ENCODE peak calls at places on chromosomes 1 and 21, in ten cellular contexts. One of them, this sample, is unnamed. For H3K4me1, the result is how much of the 10 kb centered on the place peaks cover.

GRCh38 chr21:38306833-38307232 is 50.0 kb downstream of the KCNJ15 start:
- DNase-seq in PC-3: no peak
- DNase-seq in MM.1S: no peak
- DNase-seq in mammary epithelial cell: peak
- DNase-seq in endodermal cell: no peak
- DNase-seq in SK-N-SH: no peak
- DNase-seq in fibroblast of lung: peak
- DNase-seq in K562: no peak
- DNase-seq in neural progenitor cell: no peak
- DNase-seq in H9: no peak
- DNase-seq in this sample: no peak

GRCh38 chr1:156926175-156926574 is 5.7 kb downstream of the LRRC71 start:
- DNase-seq in K562: peak
- DNase-seq in SK-N-SH: peak
- DNase-seq in neural progenitor cell: no peak
- DNase-seq in PC-3: peak
- DNase-seq in fibroblast of lung: peak
- DNase-seq in H9: no peak
- DNase-seq in mammary epithelial cell: peak
- DNase-seq in endodermal cell: no peak
- DNase-seq in MM.1S: no peak
- DNase-seq in this sample: peak

GRCh38 chr1:148263906-148264255 is 111.8 kb upstream of the NBPF11 start:
- DNase-seq in neural progenitor cell: no peak
- DNase-seq in H9: no peak
- DNase-seq in mammary epithelial cell: no peak
- DNase-seq in SK-N-SH: no peak
- DNase-seq in PC-3: no peak
- DNase-seq in endodermal cell: no peak
- DNase-seq in MM.1S: peak
- DNase-seq in fibroblast of lung: no peak
- DNase-seq in K562: no peak
- DNase-seq in this sample: no peak

GRCh38 chr1:152013664-152014237 is 20.1 kb upstream of the S100A10 start:
- DNase-seq in MM.1S: peak
- DNase-seq in SK-N-SH: no peak
- DNase-seq in neural progenitor cell: peak
- DNase-seq in mammary epithelial cell: no peak
- DNase-seq in endodermal cell: peak
- DNase-seq in K562: peak
- DNase-seq in fibroblast of lung: peak
- DNase-seq in PC-3: peak
- DNase-seq in H9: peak
- DNase-seq in this sample: no peak

GRCh38 chr1:29424266-29424665 is 187.9 kb downstream of the PTPRU start:
- DNase-seq in PC-3: no peak
- DNase-seq in neural progenitor cell: no peak
- DNase-seq in SK-N-SH: no peak
- DNase-seq in endodermal cell: no peak
- DNase-seq in H9: no peak
- DNase-seq in mammary epithelial cell: no peak
- DNase-seq in fibroblast of lung: no peak
- DNase-seq in MM.1S: no peak
- DNase-seq in K562: no peak
- DNase-seq in this sample: no peak

GRCh38 chr1:183877321-183877720 is 72.4 kb downstream of the RGL1 start:
- DNase-seq in fibroblast of lung: peak
- DNase-seq in PC-3: no peak
- DNase-seq in mammary epithelial cell: no peak
- DNase-seq in SK-N-SH: no peak
- DNase-seq in MM.1S: no peak
- DNase-seq in neural progenitor cell: peak
- DNase-seq in K562: no peak
- DNase-seq in endodermal cell: no peak
- DNase-seq in H9: no peak
- DNase-seq in this sample: peak

GRCh38 chr1:45337630-45338320 is 2.2 kb upstream of the TOE1 start:
- DNase-seq in endodermal cell: no peak
- DNase-seq in mammary epithelial cell: no peak
- DNase-seq in MM.1S: no peak
- DNase-seq in neural progenitor cell: no peak
- DNase-seq in fibroblast of lung: peak
- DNase-seq in K562: no peak
- DNase-seq in H9: no peak
- DNase-seq in SK-N-SH: no peak
- DNase-seq in PC-3: peak
- DNase-seq in this sample: no peak

GRCh38 chr1:179599623-179600249 is 8.1 kb downstream of the TDRD5 start:
- DNase-seq in SK-N-SH: no peak
- DNase-seq in K562: peak
- DNase-seq in H9: no peak
- DNase-seq in PC-3: peak
- DNase-seq in MM.1S: peak
- DNase-seq in mammary epithelial cell: peak
- DNase-seq in neural progenitor cell: peak
- DNase-seq in fibroblast of lung: peak
- DNase-seq in endodermal cell: no peak
- DNase-seq in this sample: no peak

GRCh38 chr1:204564835-204565234 is 48.6 kb downstream of the MDM4 start:
- DNase-seq in SK-N-SH: no peak
- DNase-seq in MM.1S: peak
- DNase-seq in neural progenitor cell: no peak
- DNase-seq in endodermal cell: peak
- DNase-seq in fibroblast of lung: no peak
- DNase-seq in K562: no peak
- DNase-seq in H9: no peak
- DNase-seq in PC-3: no peak
- DNase-seq in mammary epithelial cell: no peak
- DNase-seq in this sample: no peak

GRCh38 chr1:170415734-170416372 is 116.1 kb upstream of the GORAB start:
- DNase-seq in H9: no peak
- DNase-seq in neural progenitor cell: no peak
- DNase-seq in fibroblast of lung: peak
- DNase-seq in endodermal cell: no peak
- DNase-seq in SK-N-SH: no peak
- DNase-seq in PC-3: no peak
- DNase-seq in K562: no peak
- DNase-seq in MM.1S: no peak
- DNase-seq in mammary epithelial cell: no peak
- DNase-seq in this sample: no peak
- TF ChIP-seq CTCF in H9: no peak
- TF ChIP-seq CTCF in neural progenitor cell: no peak
- TF ChIP-seq CTCF in fibroblast of lung: no peak
- TF ChIP-seq CTCF in endodermal cell: no peak
- TF ChIP-seq CTCF in SK-N-SH: no peak
- TF ChIP-seq CTCF in PC-3: no peak
- TF ChIP-seq CTCF in K562: no peak
- TF ChIP-seq CTCF in MM.1S: no peak
- TF ChIP-seq CTCF in mammary epithelial cell: no peak
- TF ChIP-seq CTCF in this sample: no peak

GRCh38 chr1:25786887-25787286 is 13.1 kb upstream of the SELENON start:
- DNase-seq in endodermal cell: no peak
- DNase-seq in K562: no peak
- DNase-seq in fibroblast of lung: peak
- DNase-seq in MM.1S: no peak
- DNase-seq in neural progenitor cell: no peak
- DNase-seq in PC-3: peak
- DNase-seq in H9: no peak
- DNase-seq in SK-N-SH: no peak
- DNase-seq in mammary epithelial cell: no peak
- DNase-seq in this sample: no peak
- H3K9ac ChIP-seq in endodermal cell: no peak
- H3K9ac ChIP-seq in K562: no peak
- H3K9ac ChIP-seq in fibroblast of lung: no peak
- H3K9ac ChIP-seq in MM.1S: no peak
- H3K9ac ChIP-seq in neural progenitor cell: no peak
- H3K9ac ChIP-seq in PC-3: no peak
- H3K9ac ChIP-seq in H9: no peak
- H3K9ac ChIP-seq in SK-N-SH: no peak
- H3K9ac ChIP-seq in mammary epithelial cell: no peak
- H3K9ac ChIP-seq in this sample: no peak

GRCh38 chr1:226656601-226657277 is 82.3 kb downstream of the ITPKB start:
- DNase-seq in PC-3: peak
- DNase-seq in fibroblast of lung: peak
- DNase-seq in K562: no peak
- DNase-seq in endodermal cell: no peak
- DNase-seq in H9: no peak
- DNase-seq in SK-N-SH: peak
- DNase-seq in mammary epithelial cell: peak
- DNase-seq in MM.1S: peak
- DNase-seq in neural progenitor cell: no peak
- DNase-seq in this sample: peak

GRCh38 chr1:226658538-226659125 is 80.5 kb downstream of the ITPKB start:
- DNase-seq in K562: no peak
- DNase-seq in fibroblast of lung: no peak
- DNase-seq in PC-3: no peak
- DNase-seq in endodermal cell: no peak
- DNase-seq in MM.1S: no peak
- DNase-seq in mammary epithelial cell: no peak
- DNase-seq in H9: no peak
- DNase-seq in SK-N-SH: no peak
- DNase-seq in neural progenitor cell: no peak
- DNase-seq in this sample: peak

GRCh38 chr1:226659641-226660040 is 79.4 kb downstream of the ITPKB start:
- DNase-seq in SK-N-SH: no peak
- DNase-seq in PC-3: no peak
- DNase-seq in H9: no peak
- DNase-seq in mammary epithelial cell: no peak
- DNase-seq in fibroblast of lung: no peak
- DNase-seq in neural progenitor cell: no peak
- DNase-seq in MM.1S: no peak
- DNase-seq in endodermal cell: no peak
- DNase-seq in K562: no peak
- DNase-seq in this sample: peak

GRCh38 chr1:226659136-226659535 is 79.9 kb downstream of the ITPKB start:
- DNase-seq in neural progenitor cell: no peak
- DNase-seq in mammary epithelial cell: no peak
- DNase-seq in fibroblast of lung: no peak
- DNase-seq in endodermal cell: no peak
- DNase-seq in H9: no peak
- DNase-seq in MM.1S: no peak
- DNase-seq in K562: no peak
- DNase-seq in PC-3: no peak
- DNase-seq in SK-N-SH: no peak
- DNase-seq in this sample: peak

GRCh38 chr1:226657788-226658537 is 81.1 kb downstream of the ITPKB start:
- DNase-seq in fibroblast of lung: no peak
- DNase-seq in SK-N-SH: no peak
- DNase-seq in neural progenitor cell: no peak
- DNase-seq in endodermal cell: no peak
- DNase-seq in H9: no peak
- DNase-seq in PC-3: no peak
- DNase-seq in MM.1S: peak
- DNase-seq in mammary epithelial cell: peak
- DNase-seq in K562: no peak
- DNase-seq in this sample: peak
- H3K4me1 ChIP-seq in fibroblast of lung: under half
- H3K4me1 ChIP-seq in SK-N-SH: under half
- H3K4me1 ChIP-seq in neural progenitor cell: half or more
- H3K4me1 ChIP-seq in endodermal cell: under half
- H3K4me1 ChIP-seq in H9: under half
- H3K4me1 ChIP-seq in PC-3: under half
- H3K4me1 ChIP-seq in MM.1S: half or more
- H3K4me1 ChIP-seq in mammary epithelial cell: half or more
- H3K4me1 ChIP-seq in K562: under half
- H3K4me1 ChIP-seq in this sample: half or more

GRCh38 chr1:165369255-165369848 is 12.8 kb upstream of the LMX1A start:
- DNase-seq in MM.1S: peak
- DNase-seq in fibroblast of lung: no peak
- DNase-seq in PC-3: peak
- DNase-seq in H9: peak
- DNase-seq in SK-N-SH: peak
- DNase-seq in K562: peak
- DNase-seq in neural progenitor cell: peak
- DNase-seq in mammary epithelial cell: peak
- DNase-seq in endodermal cell: peak
- DNase-seq in this sample: peak
- TF ChIP-seq CTCF in MM.1S: peak
- TF ChIP-seq CTCF in fibroblast of lung: peak
- TF ChIP-seq CTCF in PC-3: peak
- TF ChIP-seq CTCF in H9: peak
- TF ChIP-seq CTCF in SK-N-SH: peak
- TF ChIP-seq CTCF in K562: peak
- TF ChIP-seq CTCF in neural progenitor cell: peak
- TF ChIP-seq CTCF in mammary epithelial cell: peak
- TF ChIP-seq CTCF in endodermal cell: peak
- TF ChIP-seq CTCF in this sample: peak